ENCODE peak calls at places on chromosome 1, in four cellular contexts. L, Y, U and F are unnamed samples.

GRCh38 chr1:19373206-19374126 is 61.3 kb downstream of the SLC66A1 start:
- DNase-seq in L (no peak), Y (no peak), U (no peak), F (peak)

GRCh38 chr1:36754366-36754765 is 271.7 kb upstream of the CSF3R start:
- DNase-seq in L (no peak), Y (no peak), U (no peak), F (no peak)

GRCh38 chr1:183585038-183585437 is 5.2 kb downstream of the NCF2 start:
- DNase-seq in L (no peak), Y (no peak), U (no peak), F (no peak)

GRCh38 chr1:118984086-118984989 is 3.8 kb downstream of the TBX15 start:
- DNase-seq in L (no peak), Y (no peak), U (peak), F (no peak)

GRCh38 chr1:96365076-96365475 is 356.5 kb upstream of the PTBP2 start:
- DNase-seq in L (no peak), Y (no peak), U (no peak), F (no peak)

GRCh38 chr1:70115315-70115714 is 90.1 kb downstream of the LRRC40 start:
- DNase-seq in L (no peak), Y (no peak), U (no peak), F (no peak)

GRCh38 chr1:58964880-58965279 is 181.0 kb upstream of the JUN start:
- DNase-seq in L (no peak), Y (no peak), U (no peak), F (no peak)

GRCh38 chr1:41758490-41758889 is 160.2 kb downstream of the HIVEP3 start:
- DNase-seq in L (no peak), Y (no peak), U (no peak), F (no peak)

GRCh38 chr1:221987860-221988520 is 246.1 kb upstream of the DUSP10 start:
- DNase-seq in L (no peak), Y (peak), U (no peak), F (no peak)

GRCh38 chr1:27145934-27146354 is 9.0 kb downstream of the SLC9A1 start:
- DNase-seq in L (peak), Y (no peak), U (no peak), F (peak)

GRCh38 chr1:188642585-188643168 is 1813.9 kb downstream of the PLA2G4A start:
- DNase-seq in L (no peak), Y (peak), U (no peak), F (no peak)

GRCh38 chr1:51564124-51564523 is 45.1 kb upstream of the EPS15 start:
- DNase-seq in L (no peak), Y (no peak), U (no peak), F (peak)

GRCh38 chr1:74732960-74733615 is at the start of the genes CRYZ and TYW3:
- DNase-seq in L (peak), Y (peak), U (peak), F (peak)

GRCh38 chr1:201307239-201307638 is 23.9 kb downstream of the PKP1 start:
- DNase-seq in L (no peak), Y (no peak), U (no peak), F (no peak)

GRCh38 chr1:65079941-65080340 is 68.1 kb upstream of the AK4 start:
- DNase-seq in L (no peak), Y (no peak), U (no peak), F (no peak)

GRCh38 chr1:158054721-158055120 is 61.3 kb downstream of the KIRREL1 start:
- DNase-seq in L (no peak), Y (no peak), U (no peak), F (no peak)

GRCh38 chr1:60171793-60172192 is 98.2 kb upstream of the C1orf87 start:
- DNase-seq in L (no peak), Y (no peak), U (no peak), F (no peak)

GRCh38 chr1:62334434-62334833 is 15.2 kb upstream of the KANK4 start:
- DNase-seq in L (no peak), Y (no peak), U (no peak), F (no peak)

GRCh38 chr1:113809651-113810602 is 2.3 kb downstream of the RSBN1 start:
- DNase-seq in L (no peak), Y (no peak), U (no peak), F (no peak)

GRCh38 chr1:230208619-230209261 is 141.7 kb downstream of the GALNT2 start:
- DNase-seq in L (no peak), Y (no peak), U (no peak), F (peak)

GRCh38 chr1:197116156-197116555 is 30.3 kb downstream of the ASPM start:
- DNase-seq in L (no peak), Y (no peak), U (no peak), F (no peak)